ENCODE peak calls at places on chromosomes 2 and 18, in seven cellular contexts. W is tibial artery; V is HFFc6; M is iris pigment epithelial cell; F is activated T-cell treated with anti-CD3 and anti-CD28 coated beads, Interleukin-2, amount 50 U/mL, for 48 hours; N is KBM-7; K is OCI-LY7. X is an unnamed sample.
A peak's percentile ranks its signal among the peaks of the same experiment; 100 is the strongest.

GRCh38 chr18:76343938-76344569 is 151.0 kb downstream of the ZNF516 start:
- DNase-seq in K (no peak), M (no peak), W (no peak), N (no peak), V (no peak), F (no peak), X (no peak)

GRCh38 chr2:69939722-69940121 is 21.7 kb downstream of the ASPRV1 start:
- DNase-seq in K (no peak), V (no peak), F (no peak), N (no peak), W (no peak), M (no peak), X (no peak)

GRCh38 chr2:129738799-129739198 is 240.7 kb upstream of the RAB6C start:
- DNase-seq in M (no peak), F (no peak), N (no peak), V (no peak), K (no peak), W (no peak), X (no peak)

GRCh38 chr18:3816601-3817363 is 366.8 kb downstream of the TGIF1 start:
- DNase-seq in K (no peak), V (peak; percentile 95), N (no peak), F (no peak), M (peak; percentile 85), W (no peak), X (no peak)

GRCh38 chr2:56681659-56682396 is 498.0 kb downstream of the CCDC85A start:
- DNase-seq in N (no peak), F (no peak), W (no peak), M (peak; percentile 79), K (no peak), V (peak; percentile 53), X (no peak)

GRCh38 chr2:25252291-25253152 is 84.1 kb upstream of the POMC start:
- DNase-seq in M (peak; percentile 53), W (peak; percentile 48), N (no peak), F (peak; percentile 70), K (no peak), V (no peak), X (no peak)

GRCh38 chr2:153819501-153819900 is 52.2 kb upstream of the GALNT13 start:
- DNase-seq in W (no peak), K (no peak), V (no peak), N (no peak), F (no peak), M (no peak), X (no peak)

GRCh38 chr2:132645176-132645575 is 24.8 kb downstream of the LYPD1 start:
- DNase-seq in M (no peak), W (no peak), F (no peak), K (no peak), N (no peak), V (no peak), X (no peak)

GRCh38 chr2:80068068-80068467 is 236.5 kb downstream of the LRRTM1 start:
- DNase-seq in V (no peak), F (no peak), W (no peak), M (no peak), N (no peak), K (no peak), X (no peak)

GRCh38 chr2:86372641-86373502 is 35.4 kb upstream of the REEP1 start:
- DNase-seq in M (peak; percentile 50), W (no peak), F (no peak), N (peak; percentile 60), K (peak; percentile 29), V (peak; percentile 33), X (no peak)

GRCh38 chr2:63696496-63696895 is 107.7 kb downstream of the MDH1 start:
- DNase-seq in W (no peak), V (no peak), N (no peak), F (no peak), M (peak; percentile 5), K (no peak), X (no peak)

GRCh38 chr2:38734299-38735058 is 16.7 kb downstream of the SRSF7 start:
- DNase-seq in M (no peak), F (no peak), K (no peak), V (no peak), W (peak; percentile 20), N (no peak), X (peak; percentile 41)

GRCh38 chr2:197759013-197759412 is 26.1 kb downstream of the BOLL start:
- DNase-seq in M (no peak), K (no peak), W (no peak), V (no peak), F (no peak), N (no peak), X (no peak)

GRCh38 chr2:96267159-96267971 is 1.3 kb downstream of the CIAO1 start:
- DNase-seq in K (peak; percentile 71), M (peak; percentile 29), F (peak; percentile 73), W (no peak), N (peak; percentile 60), V (peak; percentile 32), X (peak; percentile 76)

GRCh38 chr2:51387235-51387634 is 355.3 kb upstream of the NRXN1 start:
- DNase-seq in M (peak; percentile 92), N (no peak), K (no peak), W (no peak), V (peak; percentile 36), F (no peak), X (no peak)

GRCh38 chr2:157839822-157840221 is 36.3 kb downstream of the ACVR1 start:
- DNase-seq in M (no peak), F (no peak), K (no peak), V (no peak), W (no peak), N (no peak), X (no peak)

GRCh38 chr2:23235292-23235691 is 149.7 kb upstream of the KLHL29 start:
- DNase-seq in V (peak; percentile 48), N (no peak), M (no peak), W (no peak), F (no peak), K (no peak), X (no peak)

GRCh38 chr18:49648326-49648725 is 86.5 kb downstream of the LIPG start:
- DNase-seq in M (no peak), W (no peak), N (no peak), F (no peak), V (no peak), K (no peak), X (no peak)

GRCh38 chr2:29370581-29371125 is 255.4 kb downstream of the CLIP4 start:
- DNase-seq in M (no peak), F (no peak), W (no peak), V (no peak), K (no peak), N (no peak), X (no peak)

GRCh38 chr2:207370646-207371045 is 159.1 kb upstream of the CREB1 start:
- DNase-seq in V (no peak), N (no peak), W (no peak), M (no peak), F (no peak), K (no peak), X (no peak)

GRCh38 chr2:67965246-67965645 is 97.6 kb downstream of the C1D start:
- DNase-seq in F (no peak), W (no peak), N (no peak), V (peak; percentile 25), M (no peak), K (no peak), X (no peak)

GRCh38 chr2:25494626-25495025 is 152.9 kb upstream of the DNMT3A start:
- DNase-seq in K (no peak), F (no peak), W (no peak), M (no peak), N (no peak), V (no peak), X (no peak)

GRCh38 chr2:19474128-19474527 is 115.7 kb upstream of the OSR1 start:
- DNase-seq in K (no peak), N (peak; percentile 90), M (peak; percentile 73), V (peak; percentile 23), W (peak; percentile 41), F (peak; percentile 25), X (no peak)

GRCh38 chr2:40507429-40507828 is 55.5 kb upstream of the SLC8A1 start:
- DNase-seq in F (no peak), W (no peak), V (no peak), M (no peak), K (peak; percentile 55), N (peak; percentile 49), X (no peak)

GRCh38 chr2:9781252-9781651 is 62.0 kb upstream of the TAF1B start:
- DNase-seq in K (no peak), V (no peak), F (no peak), M (no peak), N (no peak), W (no peak), X (no peak)

GRCh38 chr2:136985044-136985443 is 219.7 kb downstream of the THSD7B start:
- DNase-seq in F (no peak), M (peak; percentile 1), N (no peak), V (no peak), W (no peak), K (no peak), X (no peak)

GRCh38 chr2:49044680-49045079 is 109.6 kb downstream of the FSHR start:
- DNase-seq in F (no peak), K (no peak), V (no peak), M (no peak), N (no peak), W (no peak), X (no peak)

GRCh38 chr2:159256159-159256558 is 30.3 kb downstream of the WDSUB1 start:
- DNase-seq in F (no peak), N (no peak), K (no peak), W (no peak), V (peak; percentile 68), M (peak; percentile 94), X (no peak)

GRCh38 chr2:46257476-46257875 is 39.7 kb upstream of the EPAS1 start:
- DNase-seq in M (peak; percentile 87), K (no peak), F (no peak), W (no peak), V (peak; percentile 23), N (no peak), X (no peak)

GRCh38 chr2:120344991-120345975 is 653 bp upstream of the INHBB start:
- DNase-seq in V (no peak), F (peak; percentile 65), W (no peak), K (no peak), N (peak; percentile 28), M (no peak), X (peak; percentile 71)

GRCh38 chr2:207617011-207617671 is 8.1 kb downstream of the METTL21A start:
- DNase-seq in F (no peak), K (no peak), N (no peak), M (peak; percentile 91), W (no peak), V (peak; percentile 93), X (no peak)

X was measured in activated CD8-positive, alpha-beta memory T cell treated with anti-CD3 and anti-CD28 coated beads for 24 hours.